ENCODE peak calls at places on chromosomes 3 and 15, in nine cellular contexts. W is mesothelial cell of epicardium, P is psoas muscle, A is tibial nerve, V is tibial artery, C is B cell, G is SK-N-SH, Q is HCT116, X is A549. O is an unnamed sample.

GRCh38 chr3:143329567-143330164 is 210.1 kb downstream of the CHST2 start:
- DNase-seq in Q (no peak), X (no peak), G (peak; percentile 8), A (no peak), W (no peak), C (no peak), P (no peak), V (no peak), O (no peak)

GRCh38 chr15:34841220-34841841 is 46.0 kb upstream of the ACTC1 start:
- DNase-seq in A (no peak), G (no peak), P (no peak), W (no peak), V (no peak), X (no peak), C (no peak), Q (no peak), O (no peak)

GRCh38 chr15:63759752-63760151 is 74.0 kb downstream of the HERC1 start:
- DNase-seq in W (no peak), P (no peak), Q (no peak), C (no peak), X (no peak), V (no peak), A (no peak), G (no peak), O (no peak)

GRCh38 chr3:114454592-114455251 is 160.9 kb downstream of the TIGIT start:
- DNase-seq in G (peak; percentile 23), W (no peak), A (no peak), V (no peak), Q (no peak), X (no peak), C (peak; percentile 56), P (no peak), O (no peak)

GRCh38 chr3:132164469-132165092 is 129.8 kb upstream of the CPNE4 start:
- DNase-seq in Q (no peak), P (no peak), A (no peak), G (no peak), V (no peak), W (no peak), X (peak; percentile 80), C (no peak), O (no peak)

GRCh38 chr15:58639002-58639756 is 110.3 kb downstream of the ADAM10 start:
- DNase-seq in V (no peak), Q (no peak), G (no peak), A (no peak), P (no peak), X (no peak), W (no peak), C (no peak), O (no peak)

GRCh38 chr3:112628038-112628437 is 12.9 kb downstream of the CCDC80 start:
- DNase-seq in G (no peak), A (no peak), Q (no peak), V (no peak), C (no peak), X (no peak), P (no peak), W (no peak), O (no peak)

GRCh38 chr15:74337146-74337545 is 30.3 kb downstream of the CYP11A1 start:
- DNase-seq in Q (no peak), C (no peak), X (no peak), P (no peak), G (no peak), A (no peak), V (no peak), W (no peak), O (no peak)

GRCh38 chr15:40539030-40539429 is 25.8 kb downstream of the CCDC32 start:
- DNase-seq in V (no peak), X (no peak), P (no peak), A (no peak), C (no peak), Q (no peak), W (no peak), G (peak; percentile 46), O (no peak)

GRCh38 chr15:70762469-70763119 is 764 bp downstream of the UACA start:
- DNase-seq in G (peak; percentile 71), X (peak; percentile 61), C (peak; percentile 37), A (peak; percentile 29), P (peak; percentile 79), Q (peak; percentile 8), V (peak; percentile 62), W (peak; percentile 30), O (no peak)

GRCh38 chr3:122100591-122101491 is 45.7 kb downstream of the CD86 start:
- DNase-seq in G (no peak), V (no peak), P (no peak), A (no peak), W (no peak), C (peak; percentile 66), Q (no peak), X (peak; percentile 30), O (no peak)

GRCh38 chr3:197305854-197306253 is 7.4 kb upstream of the DLG1 start:
- DNase-seq in P (no peak), A (no peak), G (no peak), X (no peak), Q (no peak), W (no peak), C (no peak), V (no peak), O (no peak)

GRCh38 chr3:57951106-57951882 is 56.9 kb upstream of the FLNB start:
- DNase-seq in Q (peak; percentile 33), P (peak; percentile 79), G (peak; percentile 44), V (peak; percentile 86), W (no peak), A (peak; percentile 32), X (peak; percentile 74), C (no peak), O (no peak)

GRCh38 chr3:4828279-4829030 is 150.8 kb upstream of the BHLHE40 start:
- DNase-seq in A (peak; percentile 32), W (no peak), Q (no peak), G (no peak), X (peak; percentile 42), V (peak; percentile 68), C (no peak), P (peak; percentile 59), O (no peak)

GRCh38 chr3:126307591-126308393 is 49.4 kb downstream of the KLF15 start:
- DNase-seq in Q (no peak), P (no peak), G (no peak), W (no peak), C (no peak), V (peak; percentile 10), A (no peak), X (no peak), O (no peak)

GRCh38 chr3:171269557-171269956 is 190.6 kb downstream of the TNIK start:
- DNase-seq in V (no peak), P (no peak), C (no peak), G (no peak), X (no peak), W (no peak), A (no peak), Q (no peak), O (no peak)

GRCh38 chr3:196135693-196136639 is 54.1 kb upstream of the TFRC start:
- DNase-seq in V (no peak), C (no peak), G (no peak), A (no peak), X (no peak), P (no peak), W (no peak), Q (no peak), O (no peak)

DNA sequence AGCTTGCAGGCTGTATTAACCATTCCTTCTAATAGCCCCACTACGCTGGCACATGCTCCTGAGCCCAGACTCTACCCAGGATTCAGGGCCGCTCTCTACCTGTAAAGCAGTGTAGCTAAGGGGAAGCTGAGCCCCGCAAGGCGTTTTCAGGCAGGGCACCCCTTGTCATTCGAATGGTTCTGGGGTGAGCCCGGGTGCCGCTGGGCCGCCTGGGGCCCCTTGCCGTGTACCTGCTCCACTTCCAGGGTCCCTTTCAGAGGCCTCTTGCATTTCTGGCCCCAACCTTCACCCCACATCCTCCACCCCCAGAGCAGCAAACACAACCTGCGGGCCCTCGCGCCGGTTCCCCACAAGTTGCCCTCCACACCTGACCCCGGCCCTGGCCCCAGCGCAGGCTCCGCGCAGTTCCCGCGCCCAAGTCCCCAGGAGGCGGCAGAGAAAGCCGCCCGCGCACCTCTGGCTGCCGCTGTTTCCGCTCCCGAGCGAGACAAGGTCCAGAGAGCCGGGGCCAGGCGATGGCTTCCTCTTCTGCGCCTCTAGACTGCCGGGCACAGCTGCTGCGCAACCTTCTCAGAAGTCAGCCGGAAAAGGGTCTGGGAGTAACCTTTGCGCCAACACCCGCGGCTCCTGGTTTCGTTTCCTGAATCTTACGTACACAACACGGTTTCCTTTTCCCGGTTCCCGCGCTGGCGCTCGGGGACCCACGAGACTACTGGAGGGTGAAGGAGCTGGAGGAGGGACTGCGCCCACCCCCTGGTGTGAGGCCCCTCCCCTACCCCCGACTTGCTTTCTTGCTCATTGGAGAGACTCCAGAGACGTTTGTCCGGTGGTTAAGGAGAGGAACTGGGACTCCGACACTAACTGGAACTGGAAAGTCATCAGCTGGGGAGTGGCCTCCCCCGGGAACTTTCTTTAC is at the start of gene PLSCR1:
- DNase-seq in X (peak; percentile 95), A (peak; percentile 77), V (peak; percentile 96), G (peak; percentile 71), C (peak; percentile 83), P (peak; percentile 93), W (peak; percentile 60), Q (peak; percentile 93), O (peak; percentile 35)
- TF ChIP-seq CTCF in X (no peak), A (no peak), V (no peak), G (no peak), C (no peak), P (no peak), W (no peak), Q (no peak), O (no peak)

GRCh38 chr15:25863968-25864580 is 947 bp upstream of the ATP10A start:
- DNase-seq in A (no peak), C (no peak), Q (no peak), P (no peak), G (no peak), W (no peak), X (no peak), V (no peak), O (no peak)
- TF ChIP-seq CTCF in A (no peak), C (no peak), Q (no peak), P (no peak), G (no peak), W (no peak), X (no peak), V (no peak), O (no peak)

DNA sequence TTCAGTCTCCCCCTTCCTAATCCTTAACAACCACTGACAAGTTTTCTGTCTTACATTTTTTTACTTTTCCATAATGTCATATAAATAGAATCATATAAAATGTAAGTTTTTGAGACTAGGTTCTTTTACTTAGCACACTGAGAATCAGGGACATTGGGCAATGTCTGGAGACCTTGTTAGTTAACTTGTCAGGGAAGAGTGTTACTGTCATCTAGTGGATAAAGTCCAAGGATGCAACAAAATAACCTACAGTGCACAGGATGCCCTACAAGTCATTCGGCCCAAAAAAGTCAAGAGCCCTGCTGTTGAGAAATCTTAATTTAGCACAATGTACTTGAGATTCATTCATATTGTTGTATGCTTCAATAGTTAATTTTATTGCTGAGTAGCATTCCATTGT is 95.6 kb upstream of the MCTP2 start:
- DNase-seq in W (no peak), V (no peak), P (no peak), A (no peak), Q (no peak), X (peak; percentile 4), C (no peak), G (no peak), O (no peak)
- TF ChIP-seq CTCF in W (no peak), V (no peak), P (no peak), A (no peak), Q (no peak), X (no peak), C (no peak), G (peak; percentile 38), O (no peak)

DNA sequence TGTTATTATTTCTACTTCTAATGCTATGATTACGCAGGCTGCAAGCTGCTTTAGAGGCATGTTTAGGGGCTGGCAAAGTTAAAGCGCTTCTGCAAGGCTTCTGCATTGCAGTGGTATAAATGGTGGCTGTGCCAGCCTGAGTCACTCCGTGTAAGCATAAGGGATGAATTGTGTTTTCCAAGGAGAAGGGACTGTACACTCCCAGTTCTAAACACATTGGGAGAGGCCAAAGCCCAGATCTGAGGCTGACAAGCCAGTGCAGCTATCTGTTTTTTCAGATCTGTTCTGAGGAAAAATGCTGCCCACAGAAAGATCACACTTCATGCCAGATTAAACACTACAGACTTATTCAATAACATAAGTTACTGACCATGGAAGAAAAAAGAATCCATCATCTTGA is 83.8 kb downstream of the PRICKLE2 start:
- DNase-seq in V (no peak), C (no peak), Q (no peak), P (no peak), G (no peak), X (no peak), A (no peak), W (no peak), O (no peak)
- TF ChIP-seq CTCF in V (no peak), C (no peak), Q (no peak), P (no peak), G (no peak), X (no peak), A (no peak), W (no peak), O (no peak)